ENCODE peak calls at places on chromosome 3, in seven cellular contexts. One of them, this sample, is unnamed.

GRCh38 chr3:112973325-112974177 is 1.4 kb downstream of the CD200R1 start:
- DNase-seq in HTR-8/SVneo: no peak
- DNase-seq in upper lobe of right lung: no peak
- DNase-seq in HL-60: no peak
- DNase-seq in coronary artery: no peak
- DNase-seq in stimulated activated CD4-positive, alpha-beta T cell treated with anti-CD3 and anti-CD28 coated beads, Interleukin-1b, Interleukin-23, amount 100 ng/mL, for 48 hours: peak; percentile 62
- DNase-seq in T-helper 2 cell: no peak
- DNase-seq in this sample: no peak

GRCh38 chr3:80688814-80689213 is 921.0 kb upstream of the ROBO1 start:
- DNase-seq in upper lobe of right lung: no peak
- DNase-seq in HTR-8/SVneo: peak; percentile 2
- DNase-seq in stimulated activated CD4-positive, alpha-beta T cell treated with anti-CD3 and anti-CD28 coated beads, Interleukin-1b, Interleukin-23, amount 100 ng/mL, for 48 hours: no peak
- DNase-seq in T-helper 2 cell: no peak
- DNase-seq in coronary artery: no peak
- DNase-seq in HL-60: no peak
- DNase-seq in this sample: no peak

GRCh38 chr3:33061782-33062181 is 35.2 kb downstream of the GLB1 start:
- DNase-seq in T-helper 2 cell: no peak
- DNase-seq in upper lobe of right lung: no peak
- DNase-seq in HTR-8/SVneo: no peak
- DNase-seq in HL-60: no peak
- DNase-seq in stimulated activated CD4-positive, alpha-beta T cell treated with anti-CD3 and anti-CD28 coated beads, Interleukin-1b, Interleukin-23, amount 100 ng/mL, for 48 hours: peak; percentile 56
- DNase-seq in coronary artery: no peak
- DNase-seq in this sample: no peak

GRCh38 chr3:108406661-108407206 is 103.7 kb downstream of the MYH15 start:
- DNase-seq in T-helper 2 cell: no peak
- DNase-seq in coronary artery: no peak
- DNase-seq in HTR-8/SVneo: peak; percentile 57
- DNase-seq in stimulated activated CD4-positive, alpha-beta T cell treated with anti-CD3 and anti-CD28 coated beads, Interleukin-1b, Interleukin-23, amount 100 ng/mL, for 48 hours: no peak
- DNase-seq in upper lobe of right lung: no peak
- DNase-seq in HL-60: peak; percentile 62
- DNase-seq in this sample: peak; percentile 52

GRCh38 chr3:14375192-14375591 is 27.2 kb upstream of the SLC6A6 start:
- DNase-seq in upper lobe of right lung: no peak
- DNase-seq in HL-60: no peak
- DNase-seq in coronary artery: no peak
- DNase-seq in stimulated activated CD4-positive, alpha-beta T cell treated with anti-CD3 and anti-CD28 coated beads, Interleukin-1b, Interleukin-23, amount 100 ng/mL, for 48 hours: no peak
- DNase-seq in HTR-8/SVneo: no peak
- DNase-seq in T-helper 2 cell: no peak
- DNase-seq in this sample: no peak

GRCh38 chr3:12891985-12892839 is 50.8 kb upstream of the RPL32 start:
- DNase-seq in HTR-8/SVneo: peak; percentile 80
- DNase-seq in HL-60: no peak
- DNase-seq in stimulated activated CD4-positive, alpha-beta T cell treated with anti-CD3 and anti-CD28 coated beads, Interleukin-1b, Interleukin-23, amount 100 ng/mL, for 48 hours: peak; percentile 23
- DNase-seq in upper lobe of right lung: no peak
- DNase-seq in coronary artery: no peak
- DNase-seq in T-helper 2 cell: no peak
- DNase-seq in this sample: no peak

GRCh38 chr3:11509175-11510000 is 134.3 kb downstream of the VGLL4 start:
- DNase-seq in stimulated activated CD4-positive, alpha-beta T cell treated with anti-CD3 and anti-CD28 coated beads, Interleukin-1b, Interleukin-23, amount 100 ng/mL, for 48 hours: no peak
- DNase-seq in coronary artery: peak; percentile 87
- DNase-seq in T-helper 2 cell: no peak
- DNase-seq in HL-60: no peak
- DNase-seq in upper lobe of right lung: peak; percentile 73
- DNase-seq in HTR-8/SVneo: no peak
- DNase-seq in this sample: peak; percentile 78

GRCh38 chr3:138389144-138389601 is 40.8 kb downstream of the MRAS start:
- DNase-seq in coronary artery: no peak
- DNase-seq in upper lobe of right lung: no peak
- DNase-seq in HTR-8/SVneo: no peak
- DNase-seq in HL-60: no peak
- DNase-seq in T-helper 2 cell: no peak
- DNase-seq in stimulated activated CD4-positive, alpha-beta T cell treated with anti-CD3 and anti-CD28 coated beads, Interleukin-1b, Interleukin-23, amount 100 ng/mL, for 48 hours: no peak
- DNase-seq in this sample: no peak

GRCh38 chr3:127984241-127984975 is 67.8 kb upstream of the SEC61A1 start:
- DNase-seq in coronary artery: no peak
- DNase-seq in HTR-8/SVneo: no peak
- DNase-seq in upper lobe of right lung: no peak
- DNase-seq in HL-60: no peak
- DNase-seq in stimulated activated CD4-positive, alpha-beta T cell treated with anti-CD3 and anti-CD28 coated beads, Interleukin-1b, Interleukin-23, amount 100 ng/mL, for 48 hours: no peak
- DNase-seq in T-helper 2 cell: no peak
- DNase-seq in this sample: no peak

GRCh38 chr3:185250247-185250646 is 3.6 kb downstream of the EHHADH start:
- DNase-seq in stimulated activated CD4-positive, alpha-beta T cell treated with anti-CD3 and anti-CD28 coated beads, Interleukin-1b, Interleukin-23, amount 100 ng/mL, for 48 hours: no peak
- DNase-seq in HL-60: no peak
- DNase-seq in upper lobe of right lung: no peak
- DNase-seq in HTR-8/SVneo: no peak
- DNase-seq in T-helper 2 cell: no peak
- DNase-seq in coronary artery: no peak
- DNase-seq in this sample: no peak

GRCh38 chr3:154304116-154304786 is 20.0 kb downstream of the DHX36 start:
- DNase-seq in HTR-8/SVneo: no peak
- DNase-seq in stimulated activated CD4-positive, alpha-beta T cell treated with anti-CD3 and anti-CD28 coated beads, Interleukin-1b, Interleukin-23, amount 100 ng/mL, for 48 hours: no peak
- DNase-seq in HL-60: no peak
- DNase-seq in coronary artery: no peak
- DNase-seq in upper lobe of right lung: no peak
- DNase-seq in T-helper 2 cell: no peak
- DNase-seq in this sample: no peak